ENCODE peak calls at places on chromosomes 3 and 15, in seven cellular contexts. O is amniotic stem cell, E is iris pigment epithelial cell, C is putamen, K is T-helper 2 cell, I is GM03348, M is hepatocyte. X is an unnamed sample.

GRCh38 chr3:195907730-195908438 is 467 bp downstream of the TNK2 start:
- DNase-seq in O (no peak), E (no peak), C (no peak), K (peak), I (no peak), M (peak), X (peak)

GRCh38 chr3:39056151-39056550 is 4.3 kb downstream of the WDR48 start:
- DNase-seq in O (no peak), E (peak), C (no peak), K (no peak), I (no peak), M (no peak), X (no peak)

GRCh38 chr3:188819939-188820338 is 351.8 kb upstream of the TPRG1 start:
- DNase-seq in O (no peak), E (peak), C (no peak), K (no peak), I (peak), M (no peak), X (peak)

GRCh38 chr3:8983591-8983990 is 20.3 kb upstream of the RAD18 start:
- DNase-seq in O (no peak), E (no peak), C (no peak), K (no peak), I (no peak), M (no peak), X (peak)

GRCh38 chr3:76873509-76874242 is 166.2 kb upstream of the ROBO2 start:
- DNase-seq in O (no peak), E (no peak), C (no peak), K (no peak), I (no peak), M (peak), X (no peak)

GRCh38 chr3:108406661-108407206 is 103.7 kb downstream of the MYH15 start:
- DNase-seq in O (peak), E (peak), C (peak), K (no peak), I (peak), M (peak), X (peak)

GRCh38 chr3:59017617-59017984 is 32.2 kb downstream of the CFAP20DC start:
- DNase-seq in O (no peak), E (no peak), C (no peak), K (no peak), I (no peak), M (no peak), X (no peak)

GRCh38 chr3:146517684-146518435 is 26.5 kb downstream of the PLSCR1 start:
- DNase-seq in O (no peak), E (no peak), C (no peak), K (no peak), I (no peak), M (peak), X (no peak)

GRCh38 chr15:73989001-73989798 is 2.9 kb downstream of the STOML1 start:
- DNase-seq in O (peak), E (peak), C (no peak), K (no peak), I (peak), M (peak), X (peak)

GRCh38 chr3:195889843-195890407 is 18.4 kb downstream of the TNK2 start:
- DNase-seq in O (no peak), E (no peak), C (peak), K (no peak), I (no peak), M (no peak), X (no peak)